ENCODE peak calls at places on chromosome 9, in four cellular contexts. P, C, G and E are unnamed samples.

GRCh38 chr9:33082135-33082534 is 5.7 kb upstream of the SMU1 start:
- DNase-seq in G (no peak), C (no peak), P (no peak), E (no peak)

GRCh38 chr9:78074385-78075291 is 43.0 kb upstream of the GNAQ start:
- DNase-seq in G (no peak), C (peak), P (no peak), E (no peak)

GRCh38 chr9:120539951-120540350 is 40.0 kb downstream of the CDK5RAP2 start:
- DNase-seq in G (no peak), P (no peak), C (no peak), E (no peak)

GRCh38 chr9:8762676-8763075 is 963.1 kb upstream of the DMAC1 start:
- DNase-seq in C (no peak), G (no peak), P (no peak), E (no peak)

GRCh38 chr9:121607434-121608248 is 43.8 kb upstream of the DAB2IP start:
- DNase-seq in P (no peak), C (peak), G (no peak), E (no peak)

GRCh38 chr9:87556039-87556438 is 58.4 kb downstream of the DAPK1 start:
- DNase-seq in P (no peak), C (no peak), G (no peak), E (no peak)

GRCh38 chr9:86531273-86531672 is 177.1 kb upstream of the TUT7 start:
- DNase-seq in C (no peak), P (no peak), G (no peak), E (no peak)

GRCh38 chr9:92633879-92634278 is 36.1 kb downstream of the IPPK start:
- DNase-seq in P (peak), G (no peak), C (no peak), E (no peak)

GRCh38 chr9:114798793-114799427 is 6.9 kb downstream of the TNFSF15 start:
- DNase-seq in P (no peak), G (no peak), C (no peak), E (no peak)

GRCh38 chr9:128702949-128703615 is 779 bp downstream of the PKN3 start:
- DNase-seq in P (peak), C (no peak), G (peak), E (no peak)

GRCh38 chr9:5947912-5948311 is 57.2 kb downstream of the MLANA start:
- DNase-seq in C (no peak), P (no peak), G (no peak), E (no peak)

GRCh38 chr9:86948153-86948929 is 1.0 kb upstream of the GAS1 start:
- DNase-seq in C (peak), P (peak), G (peak), E (peak)

GRCh38 chr9:136137321-136138054 is 18.8 kb upstream of the TMEM250 start:
- DNase-seq in C (no peak), G (no peak), P (no peak), E (no peak)

GRCh38 chr9:136136526-136136925 is 17.9 kb upstream of the TMEM250 start:
- DNase-seq in P (no peak), C (no peak), G (no peak), E (no peak)

GRCh38 chr9:136140966-136141365 is 22.3 kb upstream of the TMEM250 start:
- DNase-seq in G (no peak), P (no peak), C (peak), E (no peak)

GRCh38 chr9:136140046-136140445 is 21.4 kb upstream of the TMEM250 start:
- DNase-seq in P (no peak), C (no peak), G (no peak), E (no peak)

GRCh38 chr9:136138566-136138965 is 19.9 kb upstream of the TMEM250 start:
- DNase-seq in P (peak), C (peak), G (no peak), E (no peak)
- TF ChIP-seq CTCF in P (no peak), C (peak), G (peak), E (no peak)

GRCh38 chr9:132197856-132198550 is 36.1 kb downstream of the NTNG2 start:
- DNase-seq in C (no peak), P (no peak), G (no peak), E (no peak)

GRCh38 chr9:132201780-132202703 is 40.2 kb downstream of the NTNG2 start:
- DNase-seq in G (no peak), C (no peak), P (peak), E (no peak)

GRCh38 chr9:132199056-132199455 is 37.2 kb downstream of the NTNG2 start:
- DNase-seq in C (no peak), G (no peak), P (peak), E (no peak)

GRCh38 chr9:132201139-132201538 is 39.3 kb downstream of the NTNG2 start:
- DNase-seq in G (no peak), P (peak), C (no peak), E (no peak)

DNA sequence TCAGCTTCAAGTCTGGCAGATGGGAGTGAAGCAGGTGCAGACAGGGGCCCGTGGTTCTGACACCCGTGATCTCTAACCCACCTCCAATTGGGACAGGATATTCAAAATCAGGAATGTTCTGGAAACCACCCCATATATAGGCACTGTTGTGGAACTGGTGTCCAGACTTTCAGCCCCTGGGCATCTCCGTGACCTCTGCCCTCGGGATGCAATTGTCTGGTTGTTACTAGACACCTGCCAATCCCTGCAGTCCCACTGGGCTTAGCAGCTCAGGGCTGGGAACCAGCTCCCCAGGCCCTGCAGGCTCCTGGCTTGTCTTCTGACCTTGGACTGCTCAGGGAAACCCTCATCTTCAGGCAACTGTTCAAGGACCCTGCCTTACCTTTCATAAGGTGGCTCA is 38.8 kb downstream of the NTNG2 start:
- DNase-seq in P (peak), C (no peak), G (no peak), E (no peak)
- TF ChIP-seq CTCF in P (no peak), C (no peak), G (no peak), E (no peak)

GRCh38 chr9:36597412-36598178 is 24.9 kb downstream of the MELK start:
- DNase-seq in C (peak), P (no peak), G (peak), E (no peak)
- TF ChIP-seq CTCF in C (peak), P (peak), G (peak), E (no peak)

GRCh38 chr9:105837261-105837660 is 142.9 kb downstream of the TMEM38B start:
- DNase-seq in G (no peak), P (no peak), C (no peak), E (no peak)

GRCh38 chr9:105841562-105841961 is 147.2 kb downstream of the TMEM38B start:
- DNase-seq in G (no peak), C (no peak), P (no peak), E (no peak)

GRCh38 chr9:105846825-105847224 is 152.5 kb downstream of the TMEM38B start:
- DNase-seq in C (no peak), G (no peak), P (no peak), E (no peak)

GRCh38 chr9:105842023-105842644 is 147.8 kb downstream of the TMEM38B start:
- DNase-seq in C (peak), P (no peak), G (peak), E (no peak)
- TF ChIP-seq CTCF in C (peak), P (peak), G (peak), E (peak)

GRCh38 chr9:129944501-129945116 is 98.4 kb downstream of the FNBP1 start:
- DNase-seq in G (no peak), P (no peak), C (no peak), E (no peak)
- TF ChIP-seq CTCF in G (no peak), P (no peak), C (no peak), E (no peak)

GRCh38 chr9:14353222-14354056 is 39.5 kb upstream of the NFIB start:
- DNase-seq in C (peak), P (peak), G (peak), E (no peak)
- TF ChIP-seq CTCF in C (peak), P (peak), G (peak), E (peak)

GRCh38 chr9:137575725-137576411 is 2.9 kb downstream of the DPH7 start:
- DNase-seq in C (no peak), P (no peak), G (no peak), E (no peak)
- TF ChIP-seq CTCF in C (no peak), P (no peak), G (no peak), E (no peak)

GRCh38 chr9:137212520-137212919 is 7.0 kb downstream of the NDOR1 start:
- DNase-seq in C (no peak), G (no peak), P (no peak), E (no peak)

GRCh38 chr9:137214620-137215019 is 7.4 kb downstream of the RNF208 start:
- DNase-seq in P (no peak), G (no peak), C (no peak), E (no peak)

GRCh38 chr9:137215196-137215986 is 6.6 kb downstream of the RNF208 start:
- DNase-seq in C (no peak), P (no peak), G (no peak), E (no peak)

GRCh38 chr9:137211532-137211931 is 6.0 kb downstream of the NDOR1 start:
- DNase-seq in C (no peak), G (no peak), P (no peak), E (no peak)

GRCh38 chr9:137213160-137214060 is 7.9 kb downstream of the NDOR1 start:
- DNase-seq in C (no peak), P (no peak), G (no peak), E (no peak)
- TF ChIP-seq CTCF in C (no peak), P (no peak), G (peak), E (no peak)

DNA sequence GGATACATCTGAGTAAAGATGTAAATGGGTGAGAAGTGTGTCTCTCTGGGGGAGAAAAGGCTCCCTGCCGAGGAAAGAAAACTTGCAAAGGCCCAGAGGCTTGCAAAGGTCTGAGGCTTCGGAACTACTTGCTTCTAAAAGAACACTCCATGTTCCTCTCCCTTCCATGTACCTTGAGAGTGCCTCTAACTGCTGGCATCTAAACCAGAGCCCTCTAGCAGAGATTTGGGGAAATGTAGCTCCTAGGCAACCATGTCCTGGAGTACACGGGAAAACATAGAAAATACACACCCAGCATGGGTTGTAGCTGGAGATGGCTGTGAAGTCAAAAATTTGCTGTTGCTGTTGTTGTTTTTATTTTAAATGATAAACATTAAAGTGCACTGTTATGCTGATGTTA is 151.6 kb downstream of the SYK start:
- DNase-seq in C (no peak), P (no peak), G (no peak), E (no peak)
- TF ChIP-seq CTCF in C (no peak), P (no peak), G (no peak), E (no peak)

GRCh38 chr9:126367646-126368419 is 41.2 kb downstream of the MVB12B start:
- DNase-seq in G (no peak), C (no peak), P (no peak), E (no peak)

GRCh38 chr9:126367139-126367538 is 40.5 kb downstream of the MVB12B start:
- DNase-seq in G (no peak), C (no peak), P (no peak), E (no peak)

GRCh38 chr9:126363847-126364671 is 37.4 kb downstream of the MVB12B start:
- DNase-seq in P (no peak), G (peak), C (peak), E (no peak)

GRCh38 chr9:126366366-126367011 is 39.9 kb downstream of the MVB12B start:
- DNase-seq in G (no peak), P (no peak), C (no peak), E (no peak)

GRCh38 chr9:126365780-126366179 is 39.2 kb downstream of the MVB12B start:
- DNase-seq in P (no peak), C (no peak), G (no peak), E (no peak)
- TF ChIP-seq CTCF in P (no peak), C (no peak), G (no peak), E (no peak)